ENCODE peak calls at places on chromosomes 2 and 18, in six cellular contexts. One of them, this sample, is unnamed.

GRCh38 chr2:71827973-71828372 is 319.7 kb downstream of the CYP26B1 start:
- DNase-seq in sigmoid colon: no peak
- DNase-seq in H1: no peak
- DNase-seq in heart left ventricle: no peak
- DNase-seq in esophagus squamous epithelium: no peak
- DNase-seq in OCI-LY7: no peak
- DNase-seq in this sample: no peak

GRCh38 chr18:21481739-21482138 is 118.8 kb downstream of the ESCO1 start:
- DNase-seq in sigmoid colon: no peak
- DNase-seq in H1: no peak
- DNase-seq in OCI-LY7: no peak
- DNase-seq in esophagus squamous epithelium: no peak
- DNase-seq in heart left ventricle: no peak
- DNase-seq in this sample: no peak

GRCh38 chr2:133266075-133266925 is 302.0 kb downstream of the NCKAP5 start:
- DNase-seq in heart left ventricle: no peak
- DNase-seq in H1: peak; percentile 83
- DNase-seq in sigmoid colon: no peak
- DNase-seq in OCI-LY7: no peak
- DNase-seq in esophagus squamous epithelium: no peak
- DNase-seq in this sample: no peak

GRCh38 chr2:205733082-205733481 is 50.8 kb downstream of the NRP2 start:
- DNase-seq in sigmoid colon: no peak
- DNase-seq in OCI-LY7: no peak
- DNase-seq in H1: no peak
- DNase-seq in heart left ventricle: no peak
- DNase-seq in esophagus squamous epithelium: no peak
- DNase-seq in this sample: no peak

GRCh38 chr2:1101011-1101410 is 150.4 kb downstream of the SNTG2 start:
- DNase-seq in heart left ventricle: no peak
- DNase-seq in H1: no peak
- DNase-seq in esophagus squamous epithelium: no peak
- DNase-seq in OCI-LY7: no peak
- DNase-seq in sigmoid colon: no peak
- DNase-seq in this sample: no peak

GRCh38 chr18:56358608-56359007 is 279.8 kb downstream of the TXNL1 start:
- DNase-seq in sigmoid colon: no peak
- DNase-seq in heart left ventricle: no peak
- DNase-seq in esophagus squamous epithelium: no peak
- DNase-seq in H1: no peak
- DNase-seq in OCI-LY7: no peak
- DNase-seq in this sample: no peak

GRCh38 chr2:150476809-150477302 is 10.6 kb downstream of the RND3 start:
- DNase-seq in esophagus squamous epithelium: no peak
- DNase-seq in H1: no peak
- DNase-seq in sigmoid colon: no peak
- DNase-seq in heart left ventricle: no peak
- DNase-seq in OCI-LY7: no peak
- DNase-seq in this sample: no peak

GRCh38 chr18:43486462-43486861 is 209.2 kb upstream of the SYT4 start:
- DNase-seq in esophagus squamous epithelium: no peak
- DNase-seq in heart left ventricle: no peak
- DNase-seq in H1: peak; percentile 52
- DNase-seq in OCI-LY7: peak; percentile 67
- DNase-seq in sigmoid colon: no peak
- DNase-seq in this sample: no peak

GRCh38 chr2:235027558-235028214 is 75.9 kb downstream of the SH3BP4 start:
- DNase-seq in heart left ventricle: no peak
- DNase-seq in OCI-LY7: no peak
- DNase-seq in sigmoid colon: peak; percentile 53
- DNase-seq in H1: no peak
- DNase-seq in esophagus squamous epithelium: no peak
- DNase-seq in this sample: no peak

DNA sequence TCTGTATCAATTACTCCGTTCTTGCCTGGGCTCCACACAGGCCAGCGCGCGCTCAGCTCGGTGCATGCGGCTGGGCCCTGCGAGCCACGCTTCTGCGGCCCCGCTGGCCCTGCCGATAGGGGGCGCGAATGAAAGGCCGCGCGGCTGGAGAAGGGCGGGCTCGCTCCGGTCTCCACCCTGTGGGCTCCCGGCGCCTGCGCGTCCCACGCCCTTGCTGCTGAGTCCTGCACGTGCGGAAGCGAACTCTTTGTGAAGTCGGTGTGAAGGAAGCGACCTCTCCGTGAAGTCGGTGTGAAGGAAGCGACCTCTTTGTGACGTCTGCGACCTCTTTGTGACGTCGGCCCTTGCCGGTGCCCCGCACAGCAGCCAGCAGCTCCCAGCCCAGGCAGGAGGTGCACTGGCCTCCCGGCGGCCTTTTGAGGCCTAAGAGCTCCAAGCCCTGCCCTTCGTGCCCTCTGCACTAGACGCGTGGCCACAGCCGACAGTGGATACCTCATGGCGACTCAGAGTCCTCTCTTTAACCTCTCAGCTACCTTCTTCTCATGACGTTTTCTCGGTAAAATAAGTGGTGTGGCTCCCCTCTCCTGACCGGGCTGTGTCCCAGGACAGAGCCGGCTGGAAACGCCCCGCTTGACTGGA is 391.9 kb upstream of the RAB6C start:
- DNase-seq in sigmoid colon: no peak
- DNase-seq in H1: peak; percentile 87
- DNase-seq in heart left ventricle: no peak
- DNase-seq in OCI-LY7: no peak
- DNase-seq in esophagus squamous epithelium: no peak
- DNase-seq in this sample: no peak
- H3K4me3 ChIP-seq in sigmoid colon: no peak overlapping the region
- H3K4me3 ChIP-seq in H1: no peak overlapping the region
- H3K4me3 ChIP-seq in heart left ventricle: no peak overlapping the region
- H3K4me3 ChIP-seq in OCI-LY7: no peak overlapping the region
- H3K4me3 ChIP-seq in esophagus squamous epithelium: no peak overlapping the region
- H3K4me3 ChIP-seq in this sample: no peak overlapping the region

GRCh38 chr2:15691586-15692310 is 100.1 kb downstream of the DDX1 start:
- DNase-seq in OCI-LY7: no peak
- DNase-seq in sigmoid colon: no peak
- DNase-seq in esophagus squamous epithelium: no peak
- DNase-seq in heart left ventricle: no peak
- DNase-seq in H1: no peak
- DNase-seq in this sample: no peak
- H3K36me3 ChIP-seq in OCI-LY7: no peaks in the 10 kb centered on the region
- H3K36me3 ChIP-seq in sigmoid colon: no peaks in the 10 kb centered on the region
- H3K36me3 ChIP-seq in esophagus squamous epithelium: no peaks in the 10 kb centered on the region
- H3K36me3 ChIP-seq in heart left ventricle: no peaks in the 10 kb centered on the region
- H3K36me3 ChIP-seq in H1: no peaks in the 10 kb centered on the region
- H3K36me3 ChIP-seq in this sample: no peaks in the 10 kb centered on the region

GRCh38 chr2:188181884-188182283 is 109.8 kb upstream of the GULP1 start:
- DNase-seq in OCI-LY7: no peak
- DNase-seq in sigmoid colon: no peak
- DNase-seq in heart left ventricle: no peak
- DNase-seq in H1: no peak
- DNase-seq in esophagus squamous epithelium: no peak
- DNase-seq in this sample: no peak

GRCh38 chr2:188176626-188177025 is 115.0 kb upstream of the GULP1 start:
- DNase-seq in sigmoid colon: no peak
- DNase-seq in heart left ventricle: no peak
- DNase-seq in H1: no peak
- DNase-seq in esophagus squamous epithelium: no peak
- DNase-seq in OCI-LY7: no peak
- DNase-seq in this sample: no peak

GRCh38 chr2:188181035-188181434 is 110.6 kb upstream of the GULP1 start:
- DNase-seq in esophagus squamous epithelium: no peak
- DNase-seq in sigmoid colon: no peak
- DNase-seq in H1: no peak
- DNase-seq in OCI-LY7: no peak
- DNase-seq in heart left ventricle: no peak
- DNase-seq in this sample: no peak

DNA sequence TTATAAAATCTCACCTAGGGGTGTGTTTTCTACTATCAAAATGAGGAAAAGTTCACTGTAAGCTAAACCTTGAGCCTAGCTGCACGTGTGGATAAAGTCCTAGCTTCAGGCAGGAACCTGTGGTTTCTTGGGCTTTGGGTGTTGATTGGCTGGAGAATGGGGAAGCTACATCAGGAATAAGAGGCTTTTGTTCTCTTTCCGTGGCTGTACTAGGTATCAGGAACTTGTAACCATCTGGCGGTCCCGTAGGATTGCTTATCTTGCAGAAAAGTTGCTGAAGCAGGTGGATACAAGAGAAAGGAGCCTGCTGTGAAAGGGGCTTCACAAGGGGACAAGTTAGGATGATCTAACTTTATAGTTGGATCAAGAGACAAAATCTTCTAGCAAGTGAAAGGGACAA is 110.2 kb upstream of the GULP1 start:
- DNase-seq in heart left ventricle: no peak
- DNase-seq in esophagus squamous epithelium: no peak
- DNase-seq in H1: no peak
- DNase-seq in OCI-LY7: no peak
- DNase-seq in sigmoid colon: no peak
- DNase-seq in this sample: no peak
- H3K4me3 ChIP-seq in heart left ventricle: no peak overlapping the region
- H3K4me3 ChIP-seq in esophagus squamous epithelium: no peak overlapping the region
- H3K4me3 ChIP-seq in H1: no peak overlapping the region
- H3K4me3 ChIP-seq in OCI-LY7: no peak overlapping the region
- H3K4me3 ChIP-seq in sigmoid colon: no peak overlapping the region
- H3K4me3 ChIP-seq in this sample: no peak overlapping the region

DNA sequence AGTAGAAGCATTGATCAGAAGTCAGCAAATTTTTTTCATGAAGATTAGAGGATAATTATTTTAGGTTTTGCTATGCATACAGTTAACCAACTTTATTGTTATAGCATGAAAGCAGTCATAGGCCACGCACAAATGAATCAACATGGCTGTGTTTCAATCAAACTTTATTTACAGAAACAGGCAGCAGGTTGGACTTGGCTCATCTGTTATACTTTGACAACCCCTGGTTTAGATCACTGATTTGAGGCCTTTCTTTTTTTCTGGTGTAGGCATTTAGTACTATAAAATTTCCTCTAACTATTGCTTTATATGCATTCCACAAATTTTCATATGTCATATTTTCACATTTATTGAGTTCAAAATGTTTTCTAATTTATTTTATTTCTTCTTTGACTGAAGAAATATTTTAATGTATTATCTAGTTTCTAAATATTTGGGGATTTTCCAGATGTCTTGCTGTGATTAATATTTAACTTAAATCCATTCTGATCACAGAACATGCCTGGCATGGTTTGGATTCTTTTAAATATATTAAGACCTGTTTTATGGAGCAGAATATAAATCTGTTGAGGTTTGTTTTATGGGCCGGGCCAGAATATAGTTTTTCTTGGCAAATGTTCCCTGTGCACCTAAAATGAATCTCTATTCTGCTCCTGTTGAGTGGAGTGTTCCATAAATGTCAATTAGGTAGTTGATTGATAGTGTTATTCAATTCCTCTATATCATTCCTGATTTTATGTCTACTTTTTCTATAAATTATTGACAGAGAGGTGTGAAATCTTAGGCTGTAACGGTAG is 116.3 kb upstream of the KLHL29 start:
- DNase-seq in heart left ventricle: no peak
- DNase-seq in H1: no peak
- DNase-seq in OCI-LY7: no peak
- DNase-seq in esophagus squamous epithelium: no peak
- DNase-seq in sigmoid colon: no peak
- DNase-seq in this sample: no peak
- H3K36me3 ChIP-seq in heart left ventricle: no peaks in the 10 kb centered on the region
- H3K36me3 ChIP-seq in H1: no peaks in the 10 kb centered on the region
- H3K36me3 ChIP-seq in OCI-LY7: no peaks in the 10 kb centered on the region
- H3K36me3 ChIP-seq in esophagus squamous epithelium: no peaks in the 10 kb centered on the region
- H3K36me3 ChIP-seq in sigmoid colon: no peaks in the 10 kb centered on the region
- H3K36me3 ChIP-seq in this sample: no peaks in the 10 kb centered on the region

DNA sequence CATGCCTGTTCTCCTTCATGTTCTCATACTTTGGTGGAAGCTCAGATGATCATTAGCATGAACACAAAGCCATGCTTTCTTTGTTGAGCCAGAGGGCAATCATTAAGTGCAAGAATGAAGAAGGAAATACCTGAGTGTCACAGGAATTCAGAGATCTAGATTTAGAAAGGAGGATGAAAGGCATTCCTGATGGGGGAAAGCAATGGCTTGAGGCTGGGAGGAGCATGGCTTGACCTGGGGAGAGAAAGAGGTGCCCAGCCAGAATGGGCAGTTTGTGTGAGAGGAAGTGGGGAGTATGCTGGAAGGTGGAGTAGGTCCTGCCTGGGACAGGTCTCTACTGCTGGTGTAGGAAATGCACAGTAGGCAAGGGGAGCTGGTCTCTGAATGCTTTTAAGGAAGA is 35.1 kb downstream of the SLC4A3 start:
- DNase-seq in sigmoid colon: no peak
- DNase-seq in esophagus squamous epithelium: no peak
- DNase-seq in H1: no peak
- DNase-seq in heart left ventricle: no peak
- DNase-seq in OCI-LY7: no peak
- DNase-seq in this sample: no peak
- H3K4me3 ChIP-seq in sigmoid colon: no peak overlapping the region
- H3K4me3 ChIP-seq in esophagus squamous epithelium: no peak overlapping the region
- H3K4me3 ChIP-seq in H1: no peak overlapping the region
- H3K4me3 ChIP-seq in heart left ventricle: no peak overlapping the region
- H3K4me3 ChIP-seq in OCI-LY7: no peak overlapping the region
- H3K4me3 ChIP-seq in this sample: no peak overlapping the region

This sample was measured in HAP-1.